ENCODE peak calls at places on chromosomes 7 and 10, in nine cellular contexts. One of them, this sample, is unnamed.
A peak's percentile ranks its signal among the peaks of the same experiment; 100 is the strongest.

GRCh38 chr7:129210989-129211312 is 13.9 kb upstream of the AHCYL2 start:
- DNase-seq in globus pallidus: no peak
- DNase-seq in activated CD8-positive, alpha-beta T cell treated with anti-CD3 and anti-CD28 coated beads for 36 hours: no peak
- DNase-seq in GM03348: no peak
- DNase-seq in activated T-helper 1 cell treated with anti-CD3 and anti-CD28 coated beads, Interleukin-12 subunit alpha, Interleukin-12 subunit beta, Interleukin-2, Interleukin-4 antibody, amounts not matched to agents 30 ng/mL and 10 ng/mL and 1 ng/mL, durations not matched to agents 14 hours and 24 hours and 36 hours: no peak
- DNase-seq in activated CD8-positive, alpha-beta memory T cell treated with anti-CD3 and anti-CD28 coated beads, Interleukin-2, amount 50 U/mL, for 48 hours: no peak
- DNase-seq in left kidney: no peak
- DNase-seq in HS-5: no peak
- DNase-seq in activated T-helper 9 cell treated with anti-CD3 and anti-CD28 coated beads, Interleukin-2, amount 50 U/mL, for 16 hours: no peak
- DNase-seq in this sample: no peak

GRCh38 chr10:101032637-101033201 is 1.7 kb downstream of the SFXN3 start:
- DNase-seq in left kidney: peak; percentile 63
- DNase-seq in activated CD8-positive, alpha-beta T cell treated with anti-CD3 and anti-CD28 coated beads for 36 hours: peak; percentile 78
- DNase-seq in GM03348: peak; percentile 88
- DNase-seq in activated CD8-positive, alpha-beta memory T cell treated with anti-CD3 and anti-CD28 coated beads, Interleukin-2, amount 50 U/mL, for 48 hours: peak; percentile 76
- DNase-seq in globus pallidus: peak; percentile 84
- DNase-seq in activated T-helper 9 cell treated with anti-CD3 and anti-CD28 coated beads, Interleukin-2, amount 50 U/mL, for 16 hours: peak; percentile 43
- DNase-seq in HS-5: peak; percentile 81
- DNase-seq in activated T-helper 1 cell treated with anti-CD3 and anti-CD28 coated beads, Interleukin-12 subunit alpha, Interleukin-12 subunit beta, Interleukin-2, Interleukin-4 antibody, amounts not matched to agents 30 ng/mL and 10 ng/mL and 1 ng/mL, durations not matched to agents 14 hours and 24 hours and 36 hours: peak; percentile 51
- DNase-seq in this sample: peak; percentile 51

GRCh38 chr7:155371884-155372781 is 74.5 kb downstream of the INSIG1 start:
- DNase-seq in left kidney: peak; percentile 31
- DNase-seq in activated CD8-positive, alpha-beta T cell treated with anti-CD3 and anti-CD28 coated beads for 36 hours: peak; percentile 21
- DNase-seq in GM03348: peak; percentile 60
- DNase-seq in globus pallidus: no peak
- DNase-seq in activated T-helper 1 cell treated with anti-CD3 and anti-CD28 coated beads, Interleukin-12 subunit alpha, Interleukin-12 subunit beta, Interleukin-2, Interleukin-4 antibody, amounts not matched to agents 30 ng/mL and 10 ng/mL and 1 ng/mL, durations not matched to agents 14 hours and 24 hours and 36 hours: no peak
- DNase-seq in activated T-helper 9 cell treated with anti-CD3 and anti-CD28 coated beads, Interleukin-2, amount 50 U/mL, for 16 hours: no peak
- DNase-seq in HS-5: no peak
- DNase-seq in activated CD8-positive, alpha-beta memory T cell treated with anti-CD3 and anti-CD28 coated beads, Interleukin-2, amount 50 U/mL, for 48 hours: peak; percentile 66
- DNase-seq in this sample: no peak

GRCh38 chr10:79160191-79160590 is 91.4 kb downstream of the ZMIZ1 start:
- DNase-seq in HS-5: no peak
- DNase-seq in activated T-helper 9 cell treated with anti-CD3 and anti-CD28 coated beads, Interleukin-2, amount 50 U/mL, for 16 hours: no peak
- DNase-seq in left kidney: no peak
- DNase-seq in activated T-helper 1 cell treated with anti-CD3 and anti-CD28 coated beads, Interleukin-12 subunit alpha, Interleukin-12 subunit beta, Interleukin-2, Interleukin-4 antibody, amounts not matched to agents 30 ng/mL and 10 ng/mL and 1 ng/mL, durations not matched to agents 14 hours and 24 hours and 36 hours: no peak
- DNase-seq in globus pallidus: no peak
- DNase-seq in activated CD8-positive, alpha-beta T cell treated with anti-CD3 and anti-CD28 coated beads for 36 hours: no peak
- DNase-seq in GM03348: no peak
- DNase-seq in activated CD8-positive, alpha-beta memory T cell treated with anti-CD3 and anti-CD28 coated beads, Interleukin-2, amount 50 U/mL, for 48 hours: no peak
- DNase-seq in this sample: no peak

GRCh38 chr7:100893910-100894763 is 1.6 kb downstream of the ACHE start:
- DNase-seq in activated T-helper 1 cell treated with anti-CD3 and anti-CD28 coated beads, Interleukin-12 subunit alpha, Interleukin-12 subunit beta, Interleukin-2, Interleukin-4 antibody, amounts not matched to agents 30 ng/mL and 10 ng/mL and 1 ng/mL, durations not matched to agents 14 hours and 24 hours and 36 hours: no peak
- DNase-seq in globus pallidus: no peak
- DNase-seq in left kidney: peak; percentile 36
- DNase-seq in activated CD8-positive, alpha-beta T cell treated with anti-CD3 and anti-CD28 coated beads for 36 hours: no peak
- DNase-seq in activated T-helper 9 cell treated with anti-CD3 and anti-CD28 coated beads, Interleukin-2, amount 50 U/mL, for 16 hours: no peak
- DNase-seq in activated CD8-positive, alpha-beta memory T cell treated with anti-CD3 and anti-CD28 coated beads, Interleukin-2, amount 50 U/mL, for 48 hours: no peak
- DNase-seq in GM03348: peak; percentile 5
- DNase-seq in HS-5: no peak
- DNase-seq in this sample: no peak

GRCh38 chr10:99297033-99297432 is 32.1 kb upstream of the CNNM1 start:
- DNase-seq in activated T-helper 9 cell treated with anti-CD3 and anti-CD28 coated beads, Interleukin-2, amount 50 U/mL, for 16 hours: no peak
- DNase-seq in globus pallidus: no peak
- DNase-seq in activated CD8-positive, alpha-beta memory T cell treated with anti-CD3 and anti-CD28 coated beads, Interleukin-2, amount 50 U/mL, for 48 hours: no peak
- DNase-seq in GM03348: no peak
- DNase-seq in HS-5: no peak
- DNase-seq in activated T-helper 1 cell treated with anti-CD3 and anti-CD28 coated beads, Interleukin-12 subunit alpha, Interleukin-12 subunit beta, Interleukin-2, Interleukin-4 antibody, amounts not matched to agents 30 ng/mL and 10 ng/mL and 1 ng/mL, durations not matched to agents 14 hours and 24 hours and 36 hours: no peak
- DNase-seq in activated CD8-positive, alpha-beta T cell treated with anti-CD3 and anti-CD28 coated beads for 36 hours: peak; percentile 4
- DNase-seq in left kidney: no peak
- DNase-seq in this sample: no peak

GRCh38 chr7:146961617-146962016 is 845.0 kb downstream of the CNTNAP2 start:
- DNase-seq in left kidney: no peak
- DNase-seq in activated CD8-positive, alpha-beta memory T cell treated with anti-CD3 and anti-CD28 coated beads, Interleukin-2, amount 50 U/mL, for 48 hours: no peak
- DNase-seq in GM03348: peak; percentile 84
- DNase-seq in HS-5: no peak
- DNase-seq in activated T-helper 1 cell treated with anti-CD3 and anti-CD28 coated beads, Interleukin-12 subunit alpha, Interleukin-12 subunit beta, Interleukin-2, Interleukin-4 antibody, amounts not matched to agents 30 ng/mL and 10 ng/mL and 1 ng/mL, durations not matched to agents 14 hours and 24 hours and 36 hours: no peak
- DNase-seq in globus pallidus: no peak
- DNase-seq in activated CD8-positive, alpha-beta T cell treated with anti-CD3 and anti-CD28 coated beads for 36 hours: no peak
- DNase-seq in activated T-helper 9 cell treated with anti-CD3 and anti-CD28 coated beads, Interleukin-2, amount 50 U/mL, for 16 hours: no peak
- DNase-seq in this sample: peak; percentile 17

GRCh38 chr10:30812018-30812851 is 182.7 kb upstream of the LYZL2 start:
- DNase-seq in activated CD8-positive, alpha-beta T cell treated with anti-CD3 and anti-CD28 coated beads for 36 hours: peak; percentile 22
- DNase-seq in HS-5: no peak
- DNase-seq in activated T-helper 1 cell treated with anti-CD3 and anti-CD28 coated beads, Interleukin-12 subunit alpha, Interleukin-12 subunit beta, Interleukin-2, Interleukin-4 antibody, amounts not matched to agents 30 ng/mL and 10 ng/mL and 1 ng/mL, durations not matched to agents 14 hours and 24 hours and 36 hours: no peak
- DNase-seq in activated T-helper 9 cell treated with anti-CD3 and anti-CD28 coated beads, Interleukin-2, amount 50 U/mL, for 16 hours: no peak
- DNase-seq in activated CD8-positive, alpha-beta memory T cell treated with anti-CD3 and anti-CD28 coated beads, Interleukin-2, amount 50 U/mL, for 48 hours: no peak
- DNase-seq in GM03348: peak; percentile 76
- DNase-seq in globus pallidus: no peak
- DNase-seq in left kidney: peak; percentile 54
- DNase-seq in this sample: no peak

GRCh38 chr10:121845044-121845784 is 82.6 kb downstream of the ATE1 start:
- DNase-seq in activated T-helper 9 cell treated with anti-CD3 and anti-CD28 coated beads, Interleukin-2, amount 50 U/mL, for 16 hours: no peak
- DNase-seq in globus pallidus: no peak
- DNase-seq in activated CD8-positive, alpha-beta memory T cell treated with anti-CD3 and anti-CD28 coated beads, Interleukin-2, amount 50 U/mL, for 48 hours: no peak
- DNase-seq in GM03348: no peak
- DNase-seq in activated T-helper 1 cell treated with anti-CD3 and anti-CD28 coated beads, Interleukin-12 subunit alpha, Interleukin-12 subunit beta, Interleukin-2, Interleukin-4 antibody, amounts not matched to agents 30 ng/mL and 10 ng/mL and 1 ng/mL, durations not matched to agents 14 hours and 24 hours and 36 hours: no peak
- DNase-seq in HS-5: no peak
- DNase-seq in left kidney: no peak
- DNase-seq in activated CD8-positive, alpha-beta T cell treated with anti-CD3 and anti-CD28 coated beads for 36 hours: peak; percentile 30
- DNase-seq in this sample: no peak

GRCh38 chr7:155880721-155881120 is 68.5 kb upstream of the SHH start:
- DNase-seq in GM03348: no peak
- DNase-seq in globus pallidus: no peak
- DNase-seq in left kidney: no peak
- DNase-seq in activated CD8-positive, alpha-beta memory T cell treated with anti-CD3 and anti-CD28 coated beads, Interleukin-2, amount 50 U/mL, for 48 hours: peak; percentile 22
- DNase-seq in HS-5: no peak
- DNase-seq in activated T-helper 9 cell treated with anti-CD3 and anti-CD28 coated beads, Interleukin-2, amount 50 U/mL, for 16 hours: no peak
- DNase-seq in activated CD8-positive, alpha-beta T cell treated with anti-CD3 and anti-CD28 coated beads for 36 hours: no peak
- DNase-seq in activated T-helper 1 cell treated with anti-CD3 and anti-CD28 coated beads, Interleukin-12 subunit alpha, Interleukin-12 subunit beta, Interleukin-2, Interleukin-4 antibody, amounts not matched to agents 30 ng/mL and 10 ng/mL and 1 ng/mL, durations not matched to agents 14 hours and 24 hours and 36 hours: no peak
- DNase-seq in this sample: no peak

GRCh38 chr7:14734839-14735321 is 167.7 kb downstream of the DGKB start:
- DNase-seq in left kidney: peak; percentile 55
- DNase-seq in GM03348: no peak
- DNase-seq in activated T-helper 9 cell treated with anti-CD3 and anti-CD28 coated beads, Interleukin-2, amount 50 U/mL, for 16 hours: no peak
- DNase-seq in HS-5: no peak
- DNase-seq in activated T-helper 1 cell treated with anti-CD3 and anti-CD28 coated beads, Interleukin-12 subunit alpha, Interleukin-12 subunit beta, Interleukin-2, Interleukin-4 antibody, amounts not matched to agents 30 ng/mL and 10 ng/mL and 1 ng/mL, durations not matched to agents 14 hours and 24 hours and 36 hours: no peak
- DNase-seq in activated CD8-positive, alpha-beta T cell treated with anti-CD3 and anti-CD28 coated beads for 36 hours: no peak
- DNase-seq in globus pallidus: no peak
- DNase-seq in activated CD8-positive, alpha-beta memory T cell treated with anti-CD3 and anti-CD28 coated beads, Interleukin-2, amount 50 U/mL, for 48 hours: no peak
- DNase-seq in this sample: no peak

GRCh38 chr7:12423995-12424745 is 20.5 kb upstream of the VWDE start:
- DNase-seq in GM03348: no peak
- DNase-seq in activated T-helper 9 cell treated with anti-CD3 and anti-CD28 coated beads, Interleukin-2, amount 50 U/mL, for 16 hours: no peak
- DNase-seq in activated CD8-positive, alpha-beta memory T cell treated with anti-CD3 and anti-CD28 coated beads, Interleukin-2, amount 50 U/mL, for 48 hours: no peak
- DNase-seq in left kidney: no peak
- DNase-seq in HS-5: no peak
- DNase-seq in globus pallidus: no peak
- DNase-seq in activated T-helper 1 cell treated with anti-CD3 and anti-CD28 coated beads, Interleukin-12 subunit alpha, Interleukin-12 subunit beta, Interleukin-2, Interleukin-4 antibody, amounts not matched to agents 30 ng/mL and 10 ng/mL and 1 ng/mL, durations not matched to agents 14 hours and 24 hours and 36 hours: no peak
- DNase-seq in activated CD8-positive, alpha-beta T cell treated with anti-CD3 and anti-CD28 coated beads for 36 hours: no peak
- DNase-seq in this sample: no peak